ENCODE peak calls at places on chromosomes 12 and 14, in ten cellular contexts. Z is cardiac muscle cell, A is astrocyte, O is neural progenitor cell, B is body of pancreas, C is stomach, K is ovary, J is thoracic aorta, N is prostate gland, P is left lung. G is an unnamed sample. For H3K4me1, the result is how much of the 10 kb centered on the place peaks cover.

GRCh38 chr12:57309420-57309819 is 58.4 kb upstream of the STAC3 start:
- DNase-seq in B (no peak), N (no peak), Z (no peak), K (no peak), J (no peak), C (no peak), A (peak), P (no peak), O (no peak), G (no peak)

GRCh38 chr12:5498081-5498480 is 66.2 kb downstream of the NTF3 start:
- DNase-seq in P (no peak), N (no peak), O (no peak), B (no peak), J (no peak), Z (no peak), C (no peak), K (no peak), A (peak), G (no peak)

GRCh38 chr12:75747572-75747995 is 236.2 kb upstream of the KRR1 start:
- DNase-seq in C (no peak), A (peak), N (no peak), P (no peak), J (no peak), O (no peak), B (no peak), K (no peak), Z (no peak), G (no peak)

GRCh38 chr12:96473394-96474093 is 15.8 kb upstream of the CFAP54 start:
- DNase-seq in O (no peak), A (peak), P (no peak), B (no peak), C (no peak), K (no peak), Z (no peak), J (no peak), N (no peak), G (no peak)

GRCh38 chr12:51661199-51661598 is 70.2 kb downstream of the SCN8A start:
- DNase-seq in K (no peak), P (no peak), C (no peak), A (peak), J (no peak), Z (no peak), N (no peak), B (no peak), O (no peak), G (no peak)

GRCh38 chr14:92663049-92663448 is 85.4 kb downstream of the LGMN start:
- DNase-seq in P (no peak), J (no peak), N (no peak), C (no peak), K (no peak), O (no peak), A (peak), Z (no peak), B (no peak), G (no peak)

GRCh38 chr12:110893956-110894355 is 26.4 kb downstream of the MYL2 start:
- DNase-seq in A (no peak), O (no peak), Z (no peak), J (no peak), P (no peak), N (no peak), B (no peak), K (no peak), C (no peak), G (no peak)

GRCh38 chr12:38056701-38057689 is 259.6 kb upstream of the ALG10B start:
- DNase-seq in J (no peak), O (no peak), C (no peak), B (no peak), K (no peak), N (no peak), Z (no peak), P (no peak), A (no peak), G (no peak)

GRCh38 chr12:4193821-4194220 is 79.7 kb upstream of the CCND2 start:
- DNase-seq in P (no peak), K (no peak), O (no peak), J (no peak), B (no peak), A (no peak), N (no peak), C (no peak), Z (no peak), G (no peak)

GRCh38 chr12:20370001-20370381 is 1.7 kb downstream of the PDE3A start:
- DNase-seq in A (peak), B (peak), P (no peak), J (no peak), Z (peak), K (no peak), N (peak), C (no peak), O (peak), G (peak)

GRCh38 chr12:122423258-122424165 is 1.0 kb upstream of the CLIP1 start:
- DNase-seq in P (peak), K (peak), J (no peak), B (no peak), N (no peak), Z (peak), A (peak), C (no peak), O (peak), G (no peak)

GRCh38 chr14:88333036-88333435 is 10.0 kb upstream of the KCNK10 start:
- DNase-seq in N (no peak), K (no peak), B (no peak), A (no peak), J (no peak), O (no peak), Z (no peak), P (no peak), C (no peak), G (no peak)

GRCh38 chr14:74955229-74955999 is at the start of gene PGF:
- DNase-seq in O (peak), K (peak), Z (peak), A (no peak), P (peak), J (no peak), N (peak), C (peak), B (peak), G (peak)

GRCh38 chr12:896031-896430 is 53.5 kb downstream of the RAD52 start:
- DNase-seq in B (no peak), A (no peak), O (no peak), J (no peak), P (no peak), Z (no peak), N (no peak), K (no peak), C (no peak), G (no peak)

GRCh38 chr12:94079965-94080683 is 68.3 kb upstream of the PLXNC1 start:
- DNase-seq in C (no peak), P (no peak), Z (no peak), B (no peak), N (no peak), J (no peak), O (no peak), A (no peak), K (no peak), G (no peak)

GRCh38 chr12:26620907-26621306 is 212.1 kb downstream of the ITPR2 start:
- DNase-seq in N (no peak), K (no peak), Z (no peak), B (no peak), J (no peak), C (no peak), P (no peak), O (no peak), A (no peak), G (no peak)

GRCh38 chr12:99619389-99620158 is 28.0 kb upstream of the GARIN6 start:
- DNase-seq in N (no peak), C (no peak), B (no peak), O (peak), K (no peak), P (no peak), A (peak), J (no peak), Z (peak), G (no peak)

GRCh38 chr12:39122562-39123204 is 217.3 kb upstream of the CPNE8 start:
- DNase-seq in J (no peak), B (no peak), O (peak), Z (no peak), A (no peak), N (no peak), K (no peak), P (no peak), C (no peak), G (no peak)

GRCh38 chr14:100025111-100025510 is 40.1 kb upstream of the EVL start:
- DNase-seq in O (peak), C (peak), B (no peak), A (no peak), P (peak), K (no peak), N (peak), J (no peak), Z (peak), G (no peak)

GRCh38 chr12:51419473-51420228 is 5.0 kb upstream of the SLC4A8 start:
- DNase-seq in K (no peak), C (no peak), Z (peak), P (no peak), A (no peak), J (no peak), N (no peak), O (peak), B (no peak), G (no peak)

GRCh38 chr12:107475900-107476299 is 209.7 kb upstream of the PWP1 start:
- DNase-seq in P (no peak), K (no peak), A (no peak), B (no peak), C (no peak), N (no peak), Z (no peak), O (no peak), J (no peak), G (no peak)

GRCh38 chr14:92932448-92933395 is 9.8 kb downstream of the CHGA start:
- DNase-seq in J (no peak), Z (no peak), P (no peak), A (no peak), B (no peak), O (no peak), K (no peak), C (no peak), N (no peak), G (no peak)

GRCh38 chr12:31790759-31791158 is 61.9 kb upstream of the AMN1 start:
- DNase-seq in C (no peak), B (no peak), A (no peak), Z (no peak), K (no peak), P (no peak), J (no peak), N (no peak), O (no peak), G (no peak)

GRCh38 chr14:26379951-26380350 is 217.9 kb downstream of the NOVA1 start:
- DNase-seq in N (no peak), C (no peak), A (no peak), K (no peak), O (no peak), J (no peak), B (no peak), Z (no peak), P (no peak), G (no peak)

GRCh38 chr12:79019672-79020071 is 155.1 kb downstream of the SYT1 start:
- DNase-seq in O (no peak), Z (no peak), C (no peak), N (no peak), J (no peak), P (no peak), A (no peak), B (no peak), K (no peak), G (no peak)

GRCh38 chr12:118073768-118074167 is 12.8 kb upstream of the WSB2 start:
- DNase-seq in A (no peak), K (no peak), B (no peak), Z (no peak), O (no peak), C (no peak), P (no peak), J (no peak), N (no peak), G (no peak)

GRCh38 chr12:66813137-66813867 is 134.4 kb upstream of the GRIP1 start:
- DNase-seq in N (no peak), P (no peak), B (no peak), A (no peak), C (no peak), Z (no peak), J (no peak), K (no peak), O (no peak), G (no peak)

GRCh38 chr14:73833530-73834257 is 17.9 kb upstream of the PTGR2 start:
- DNase-seq in P (no peak), J (no peak), N (no peak), K (peak), C (no peak), B (no peak), O (peak), Z (peak), A (peak), G (no peak)

GRCh38 chr14:96574633-96575191 is 72.5 kb downstream of the PAPOLA start:
- DNase-seq in K (peak), A (peak), J (no peak), P (no peak), N (peak), C (no peak), B (no peak), Z (no peak), O (no peak), G (no peak)

GRCh38 chr14:31371651-31372050 is 48.7 kb downstream of the HEATR5A start:
- DNase-seq in B (no peak), Z (no peak), J (no peak), P (no peak), N (no peak), O (no peak), K (no peak), A (no peak), C (no peak), G (no peak)

GRCh38 chr12:9114946-9115345 is 773 bp downstream of the A2M start:
- DNase-seq in K (no peak), B (no peak), N (no peak), J (no peak), O (no peak), A (no peak), Z (no peak), C (no peak), P (no peak), G (no peak)

GRCh38 chr12:27711957-27712356 is 1.3 kb downstream of the MRPS35 start:
- DNase-seq in N (no peak), C (no peak), K (no peak), P (no peak), J (no peak), A (no peak), B (no peak), O (no peak), Z (no peak), G (no peak)

GRCh38 chr12:21248679-21249078 is 86.0 kb downstream of the SLCO1A2 start:
- DNase-seq in P (no peak), K (no peak), Z (peak), B (no peak), N (no peak), C (no peak), J (no peak), O (no peak), A (no peak), G (no peak)

GRCh38 chr14:51552768-51553426 is 98.8 kb upstream of the FRMD6 start:
- DNase-seq in K (no peak), C (no peak), P (no peak), A (no peak), J (no peak), Z (peak), N (peak), B (peak), O (no peak), G (no peak)

GRCh38 chr14:62654641-62655040 is 390.6 kb downstream of the KCNH5 start:
- DNase-seq in P (no peak), J (no peak), A (peak), N (no peak), Z (no peak), K (no peak), C (no peak), B (no peak), O (no peak), G (no peak)

GRCh38 chr12:38905480-38906351 is at the start of gene CPNE8:
- DNase-seq in A (peak), Z (peak), C (peak), O (peak), B (peak), P (peak), J (peak), N (peak), K (peak), G (peak)

GRCh38 chr12:63968685-63969084 is 124.2 kb downstream of the SRGAP1 start:
- DNase-seq in J (no peak), K (no peak), B (no peak), C (no peak), A (no peak), O (no peak), N (no peak), P (no peak), Z (no peak), G (no peak)

GRCh38 chr12:115755061-115755751 is 522.3 kb downstream of the MED13L start:
- DNase-seq in N (no peak), A (no peak), K (no peak), O (no peak), B (no peak), Z (no peak), C (no peak), P (no peak), J (no peak), G (no peak)
- H3K4me3 ChIP-seq in N (peak), A (no peak), K (no peak), O (no peak), B (no peak), Z (no peak), C (no peak), P (no peak), J (no peak), G (no peak)

GRCh38 chr14:65210118-65210826 is 108.0 kb upstream of the MAX start:
- DNase-seq in B (no peak), A (peak), N (no peak), Z (no peak), K (no peak), J (no peak), C (no peak), P (no peak), O (no peak), G (no peak)
- H3K4me1 ChIP-seq in B (under half), A (under half), N (under half), Z (under half), K (under half), J (under half), C (under half), P (under half), O (under half), G (under half)

DNA sequence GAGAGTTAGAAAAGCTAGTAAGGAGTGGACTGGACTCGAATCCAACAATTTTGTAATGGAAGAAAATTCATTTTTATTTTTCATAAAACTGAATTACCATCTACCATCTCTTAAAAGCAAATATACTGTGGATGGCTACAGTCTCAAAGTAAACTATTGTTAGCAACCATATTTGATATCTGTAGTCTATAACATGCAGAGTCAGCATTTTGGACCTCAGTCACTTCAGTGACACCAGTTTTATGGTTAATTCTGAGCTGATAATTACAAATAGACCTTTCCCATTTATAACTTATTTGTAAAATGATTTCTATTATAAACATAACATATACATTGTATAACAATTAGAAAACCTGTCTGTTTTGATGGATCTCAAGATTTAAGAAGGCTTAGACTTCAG is 2.0 kb downstream of the KRAS start:
- DNase-seq in N (no peak), P (no peak), A (no peak), O (no peak), B (no peak), C (no peak), J (no peak), Z (no peak), K (no peak), G (no peak)
- H3K27ac ChIP-seq in N (no peak), P (no peak), A (no peak), O (no peak), B (no peak), C (no peak), J (no peak), Z (no peak), K (no peak), G (no peak)

GRCh38 chr12:12734561-12735071 is 17.4 kb downstream of the CDKN1B start:
- DNase-seq in C (no peak), O (no peak), N (no peak), A (peak), B (peak), Z (no peak), P (no peak), K (no peak), J (no peak), G (no peak)
- H3K4me3 ChIP-seq in C (no peak), O (no peak), N (no peak), A (no peak), B (no peak), Z (no peak), P (no peak), K (no peak), J (peak), G (peak)

GRCh38 chr12:132349501-132350131 is 20.2 kb upstream of the GALNT9 start:
- DNase-seq in P (no peak), N (no peak), Z (no peak), B (no peak), O (no peak), A (no peak), C (no peak), J (no peak), K (no peak), G (no peak)
- H3K4me1 ChIP-seq in P (under half), N (under half), Z (under half), B (under half), O (under half), A (under half), C (under half), J (under half), K (under half), G (under half)

GRCh38 chr12:55760663-55761062 is 17.7 kb downstream of the GDF11 start:
- DNase-seq in J (no peak), K (no peak), A (no peak), P (no peak), C (no peak), Z (no peak), B (no peak), O (no peak), N (no peak), G (no peak)
- H3K27ac ChIP-seq in J (no peak), K (no peak), A (no peak), P (no peak), C (no peak), Z (no peak), B (no peak), O (no peak), N (no peak), G (no peak)

DNA sequence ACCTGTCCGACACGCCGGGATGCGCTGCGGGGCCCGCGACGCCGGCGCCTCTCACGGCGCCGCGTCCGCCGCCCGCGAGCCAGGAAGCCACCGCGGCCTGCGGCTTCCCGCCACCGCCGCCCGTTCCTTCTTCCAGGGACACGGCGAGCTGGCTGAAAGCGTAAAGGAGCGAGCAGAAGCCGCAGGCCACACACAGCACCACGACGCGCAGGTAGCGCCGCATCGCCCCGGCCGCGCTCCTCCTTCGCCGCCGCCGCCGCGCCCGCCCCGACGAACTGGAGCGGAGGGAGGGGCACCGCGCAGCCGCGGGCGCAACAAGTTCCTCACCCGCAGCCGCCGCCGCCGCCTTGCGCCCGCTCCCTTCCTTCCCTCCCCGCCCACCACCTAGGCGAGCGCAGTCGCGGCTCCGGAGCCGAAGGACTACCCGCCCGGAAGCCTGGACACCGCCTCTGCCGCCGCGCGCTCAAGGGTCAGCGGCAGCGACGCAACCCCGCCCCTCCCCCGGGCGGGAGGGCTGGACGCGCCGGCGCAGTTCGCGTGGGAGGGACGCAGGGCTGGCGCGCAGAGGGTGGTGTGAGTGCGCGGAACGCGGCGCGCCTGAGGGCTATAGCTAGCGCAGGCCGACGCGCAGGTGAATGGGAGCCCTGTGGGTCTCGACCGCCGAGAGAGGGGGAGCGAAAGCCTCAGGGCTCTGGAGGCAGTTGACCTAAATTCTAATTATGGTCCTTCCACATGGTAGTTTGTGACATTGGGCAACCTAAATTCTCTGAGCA is at the start of gene GXYLT1:
- DNase-seq in K (peak), C (peak), Z (peak), P (peak), O (peak), J (peak), A (peak), N (peak), B (peak), G (peak)
- H3K4me3 ChIP-seq in K (peak), C (peak), Z (peak), P (peak), O (peak), J (peak), A (peak), N (peak), B (peak), G (peak)